ENCODE peak calls at places on chromosome 12, in five cellular contexts. T, F, Q, L and G are unnamed samples.

GRCh38 chr12:24853588-24853987 is 95.3 kb downstream of the BCAT1 start:
- DNase-seq in Q (no peak), F (peak), L (no peak), T (no peak), G (no peak)

GRCh38 chr12:130254476-130255276 is 83.0 kb upstream of the PIWIL1 start:
- DNase-seq in F (no peak), Q (no peak), T (no peak), L (no peak), G (no peak)

GRCh38 chr12:19970116-19970515 is 398.2 kb upstream of the PDE3A start:
- DNase-seq in T (no peak), Q (no peak), F (no peak), L (no peak), G (no peak)

GRCh38 chr12:111174283-111175108 is 194.4 kb downstream of the PHETA1 start:
- DNase-seq in Q (no peak), L (no peak), T (no peak), F (peak), G (peak)

GRCh38 chr12:77049767-77050353 is 15.5 kb downstream of the E2F7 start:
- DNase-seq in Q (no peak), F (peak), T (peak), L (peak), G (no peak)

GRCh38 chr12:130920711-130921381 is 32.9 kb upstream of the ADGRD1 start:
- DNase-seq in L (no peak), F (no peak), T (no peak), Q (no peak), G (no peak)

GRCh38 chr12:93006655-93007208 is 77.6 kb upstream of the EEA1 start:
- DNase-seq in F (no peak), T (no peak), L (no peak), Q (no peak), G (no peak)

GRCh38 chr12:89073027-89073398 is 279.3 kb downstream of the DUSP6 start:
- DNase-seq in F (no peak), Q (no peak), L (no peak), T (no peak), G (no peak)

GRCh38 chr12:28824849-28825248 is 324.2 kb upstream of the FAR2 start:
- DNase-seq in Q (no peak), T (no peak), L (no peak), F (no peak), G (no peak)

GRCh38 chr12:131755305-131756113 is 44.6 kb downstream of the SFSWAP start:
- DNase-seq in T (no peak), Q (no peak), L (peak), F (peak), G (peak)

GRCh38 chr12:42332301-42332894 is 6.4 kb downstream of the PPHLN1 start:
- DNase-seq in F (no peak), Q (no peak), T (no peak), L (peak), G (no peak)

GRCh38 chr12:12008232-12008850 is 62.4 kb upstream of the BCL2L14 start:
- DNase-seq in T (no peak), Q (no peak), F (no peak), L (no peak), G (peak)

GRCh38 chr12:65278576-65279386 is at the start of gene MSRB3:
- DNase-seq in T (no peak), Q (peak), F (peak), L (peak), G (peak)

GRCh38 chr12:47188576-47189441 is 109.0 kb upstream of the AMIGO2 start:
- DNase-seq in F (no peak), L (no peak), T (no peak), Q (no peak), G (no peak)

GRCh38 chr12:11798856-11799530 is 149.5 kb downstream of the ETV6 start:
- DNase-seq in Q (no peak), T (no peak), L (peak), F (peak), G (no peak)

GRCh38 chr12:130114952-130115351 is 47.3 kb upstream of the FZD10 start:
- DNase-seq in F (no peak), T (no peak), L (no peak), Q (no peak), G (no peak)

GRCh38 chr12:123571343-123571813 is 13.0 kb upstream of the TMED2 start:
- DNase-seq in L (peak), Q (no peak), F (peak), T (no peak), G (peak)

GRCh38 chr12:1820191-1820599 is at the start of gene LRTM2:
- DNase-seq in T (no peak), L (no peak), F (no peak), Q (no peak), G (no peak)

GRCh38 chr12:1823237-1823636 is 2.9 kb downstream of the LRTM2 start:
- DNase-seq in L (no peak), T (no peak), F (no peak), Q (no peak), G (no peak)

GRCh38 chr12:1822699-1823098 is 2.3 kb downstream of the LRTM2 start:
- DNase-seq in Q (no peak), F (no peak), L (no peak), T (no peak), G (no peak)

GRCh38 chr12:1819050-1819449 is 1.3 kb upstream of the LRTM2 start:
- DNase-seq in F (no peak), L (no peak), T (no peak), Q (no peak), G (no peak)

DNA sequence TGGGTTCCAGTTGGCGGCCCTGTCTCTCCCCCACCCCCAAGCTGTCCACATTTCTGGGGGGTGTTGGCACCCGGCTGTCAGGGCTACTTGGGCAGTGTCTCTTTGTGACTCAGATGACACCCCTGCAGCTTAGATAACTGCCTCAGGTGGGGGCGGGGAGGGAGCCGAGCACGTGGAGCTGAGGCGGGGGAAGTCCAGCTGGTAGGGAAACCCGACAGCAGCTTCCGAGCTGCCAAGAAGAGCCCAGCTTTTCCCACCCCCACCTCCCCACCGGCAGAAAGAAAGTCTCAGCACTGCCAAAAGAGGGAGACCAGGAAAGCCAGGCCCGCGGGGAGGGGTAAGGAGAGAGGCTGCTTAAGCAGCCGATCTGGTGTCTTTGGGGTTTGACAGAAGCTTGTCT is 1.4 kb downstream of the LRTM2 start:
- DNase-seq in L (no peak), Q (no peak), F (peak), T (no peak), G (no peak)
- TF ChIP-seq ATF2 in L (no peak), Q (no peak), F (no peak), T (no peak), G (no peak)

GRCh38 chr12:96047621-96048211 is 12.3 kb upstream of the LTA4H start:
- DNase-seq in Q (no peak), L (peak), F (no peak), T (peak), G (no peak)
- TF ChIP-seq CREB1 in Q (no peak), L (no peak), F (no peak), T (no peak), G (no peak)

DNA sequence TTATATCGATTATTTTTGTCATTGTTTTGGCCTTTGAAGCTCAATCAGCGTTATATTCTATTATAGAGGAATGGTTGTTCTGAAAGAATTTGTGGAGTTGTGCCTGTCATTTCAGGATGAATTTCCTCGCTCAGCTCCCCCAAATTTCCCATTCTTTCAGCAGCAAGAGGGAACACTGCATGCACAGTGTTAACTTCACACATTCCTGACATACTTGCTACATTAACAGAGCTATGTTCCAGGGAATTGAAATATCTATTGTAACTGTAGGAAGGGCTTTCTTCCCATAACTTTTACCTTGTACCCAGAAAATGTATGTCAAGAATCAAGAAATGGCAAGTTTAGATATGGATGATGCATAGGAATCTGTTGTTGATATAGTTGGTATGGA is 379.0 kb downstream of the LRIG3 start:
- DNase-seq in L (no peak), F (no peak), T (no peak), Q (no peak), G (no peak)
- TF ChIP-seq ATF2 in L (no peak), F (no peak), T (no peak), Q (no peak), G (no peak)

DNA sequence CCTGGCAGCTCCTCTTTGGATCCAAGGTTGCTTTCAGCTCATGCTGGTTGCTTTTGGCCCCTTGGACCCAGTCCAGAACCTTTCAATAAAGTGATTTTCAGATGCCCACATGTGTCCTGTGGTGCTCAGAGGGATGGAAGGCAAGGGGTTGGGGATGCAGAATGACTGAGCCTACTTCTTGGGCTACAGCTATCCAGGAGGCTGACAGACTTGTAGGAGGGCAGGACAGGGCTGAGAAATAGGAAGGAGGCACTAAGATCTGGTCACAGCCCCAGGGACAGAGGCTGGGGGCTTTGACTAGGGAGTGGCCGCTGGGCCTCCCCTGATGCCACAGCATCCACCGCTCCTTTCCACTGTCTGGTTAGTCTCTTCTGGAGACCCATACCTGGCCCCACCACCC is 1.2 kb upstream of the HOXC11 start:
- DNase-seq in T (no peak), F (no peak), L (no peak), Q (no peak), G (no peak)
- TF ChIP-seq CREB1 in T (no peak), F (no peak), L (no peak), Q (no peak), G (no peak)

GRCh38 chr12:63882844-63883243 is 38.3 kb downstream of the SRGAP1 start:
- DNase-seq in T (no peak), Q (no peak), L (no peak), F (no peak), G (peak)
- TF ChIP-seq ATF2 in T (no peak), Q (no peak), L (no peak), F (no peak), G (no peak)

GRCh38 chr12:48960834-48961233 is 3.5 kb upstream of the ARF3 start:
- DNase-seq in L (no peak), T (no peak), Q (no peak), F (no peak), G (no peak)

GRCh38 chr12:48958049-48958388 is 732 bp upstream of the ARF3 start:
- DNase-seq in L (no peak), Q (no peak), F (no peak), T (no peak), G (no peak)

GRCh38 chr12:48957141-48958048 is at the start of gene ARF3:
- DNase-seq in T (peak), L (peak), F (peak), Q (peak), G (peak)

GRCh38 chr12:48961801-48962200 is 4.5 kb upstream of the ARF3 start:
- DNase-seq in F (no peak), L (no peak), Q (no peak), T (no peak), G (no peak)

GRCh38 chr12:48961331-48961730 is 4.0 kb upstream of the ARF3 start:
- DNase-seq in L (no peak), F (no peak), T (no peak), Q (no peak), G (no peak)
- TF ChIP-seq CREB1 in L (no peak), F (no peak), T (no peak), Q (no peak), G (no peak)